ENCODE peak calls at places on chromosome 12, in eight cellular contexts. Y is GM19239; M is CD14-positive monocyte; U is HT-29; I is fibroblast of the aortic adventitia; J is progenitor cell of endocrine pancreas; E is activated CD4-positive, alpha-beta T cell treated with anti-CD3 and anti-CD28 coated beads, Interleukin-2, amount 50 U/mL, for 48 hours; V is left lung. D is an unnamed sample.

GRCh38 chr12:51217133-51217967 is 512 bp downstream of the POU6F1 start:
- DNase-seq in Y (peak; percentile 56), M (peak; percentile 63), U (no peak), I (no peak), J (peak; percentile 52), E (peak; percentile 48), V (peak; percentile 92), D (no peak)

GRCh38 chr12:15933751-15934150 is 22.6 kb downstream of the DERA start:
- DNase-seq in Y (no peak), M (no peak), U (no peak), I (no peak), J (no peak), E (no peak), V (no peak), D (no peak)

GRCh38 chr12:57127710-57128518 is at the start of gene LRP1:
- DNase-seq in Y (peak; percentile 48), M (peak; percentile 78), U (peak; percentile 77), I (peak; percentile 93), J (peak; percentile 67), E (peak; percentile 74), V (peak; percentile 91), D (peak; percentile 78)

GRCh38 chr12:125081427-125081826 is 16.2 kb downstream of the AACS start:
- DNase-seq in Y (no peak), M (no peak), U (no peak), I (no peak), J (no peak), E (no peak), V (no peak), D (no peak)

GRCh38 chr12:90008277-90008676 is 299.6 kb upstream of the ATP2B1 start:
- DNase-seq in Y (no peak), M (no peak), U (no peak), I (no peak), J (no peak), E (no peak), V (no peak), D (no peak)

GRCh38 chr12:42162940-42163339 is 18.3 kb upstream of the GXYLT1 start:
- DNase-seq in Y (no peak), M (no peak), U (no peak), I (peak; percentile 55), J (no peak), E (no peak), V (no peak), D (no peak)

GRCh38 chr12:29640589-29641345 is 143.0 kb downstream of the TMTC1 start:
- DNase-seq in Y (no peak), M (no peak), U (peak; percentile 69), I (peak; percentile 57), J (peak; percentile 30), E (no peak), V (no peak), D (peak; percentile 58)

GRCh38 chr12:16492240-16492639 is 113.7 kb downstream of the LMO3 start:
- DNase-seq in Y (no peak), M (no peak), U (no peak), I (no peak), J (no peak), E (no peak), V (no peak), D (no peak)

GRCh38 chr12:44930972-44931600 is 55.0 kb upstream of the NELL2 start:
- DNase-seq in Y (no peak), M (no peak), U (peak; percentile 62), I (peak; percentile 80), J (no peak), E (no peak), V (no peak), D (peak; percentile 65)

GRCh38 chr12:16103851-16104250 is 173.6 kb downstream of the SLC15A5 start:
- DNase-seq in Y (no peak), M (no peak), U (no peak), I (no peak), J (no peak), E (no peak), V (no peak), D (no peak)

GRCh38 chr12:4496145-4496838 is 42.4 kb upstream of the RAD51AP1 start:
- DNase-seq in Y (no peak), M (no peak), U (no peak), I (no peak), J (no peak), E (no peak), V (no peak), D (no peak)

D was measured in NCI-H460.